ENCODE peak calls at places on chromosome 2, in five cellular contexts. N, E, U, A and J are unnamed samples.

GRCh38 chr2:241880311-241881073 is 11.0 kb downstream of the RTP5 start:
- DNase-seq in A (no peak), E (no peak), N (no peak), U (no peak), J (no peak)

GRCh38 chr2:21042958-21043743 is 722 bp downstream of the APOB start:
- DNase-seq in A (peak; percentile 46), E (peak; percentile 18), N (peak; percentile 8), U (peak; percentile 31), J (peak; percentile 71)

GRCh38 chr2:224612581-224612980 is 27.4 kb upstream of the CUL3 start:
- DNase-seq in N (no peak), E (no peak), A (no peak), U (no peak), J (no peak)

GRCh38 chr2:134029478-134029877 is 224.4 kb upstream of the MGAT5 start:
- DNase-seq in E (no peak), N (no peak), A (no peak), U (no peak), J (no peak)

GRCh38 chr2:62197017-62197586 is 1.2 kb downstream of the B3GNT2 start:
- DNase-seq in A (peak; percentile 38), E (no peak), N (no peak), U (no peak), J (no peak)

GRCh38 chr2:71586471-71586870 is 133.1 kb downstream of the DYSF start:
- DNase-seq in N (no peak), A (no peak), U (no peak), E (no peak), J (no peak)

GRCh38 chr2:37084797-37085196 is 479 bp downstream of the GPATCH11 start:
- DNase-seq in E (no peak), N (no peak), U (no peak), A (no peak), J (no peak)

GRCh38 chr2:69241664-69242063 is 145.4 kb downstream of the GFPT1 start:
- DNase-seq in U (no peak), E (no peak), A (no peak), N (no peak), J (no peak)

GRCh38 chr2:96084006-96084857 is 32.1 kb downstream of the ADRA2B start:
- DNase-seq in A (no peak), N (no peak), U (no peak), E (no peak), J (peak; percentile 11)

GRCh38 chr2:236176417-236176816 is 8.2 kb upstream of the GBX2 start:
- DNase-seq in N (no peak), U (peak; percentile 25), A (no peak), E (no peak), J (no peak)

GRCh38 chr2:186771850-186772463 is 77.0 kb downstream of the ZSWIM2 start:
- DNase-seq in N (no peak), E (no peak), A (no peak), U (no peak), J (no peak)

GRCh38 chr2:102355526-102356380 is at the start of gene IL18R1:
- DNase-seq in A (peak; percentile 59), U (peak; percentile 69), N (peak; percentile 32), E (no peak), J (peak; percentile 83)

GRCh38 chr2:236366049-236366387 is 101.8 kb upstream of the ASB18 start:
- DNase-seq in U (no peak), E (no peak), N (no peak), A (no peak), J (no peak)

GRCh38 chr2:140344842-140345241 is 1564.7 kb upstream of the NXPH2 start:
- DNase-seq in E (no peak), N (no peak), A (no peak), U (no peak), J (no peak)

DNA sequence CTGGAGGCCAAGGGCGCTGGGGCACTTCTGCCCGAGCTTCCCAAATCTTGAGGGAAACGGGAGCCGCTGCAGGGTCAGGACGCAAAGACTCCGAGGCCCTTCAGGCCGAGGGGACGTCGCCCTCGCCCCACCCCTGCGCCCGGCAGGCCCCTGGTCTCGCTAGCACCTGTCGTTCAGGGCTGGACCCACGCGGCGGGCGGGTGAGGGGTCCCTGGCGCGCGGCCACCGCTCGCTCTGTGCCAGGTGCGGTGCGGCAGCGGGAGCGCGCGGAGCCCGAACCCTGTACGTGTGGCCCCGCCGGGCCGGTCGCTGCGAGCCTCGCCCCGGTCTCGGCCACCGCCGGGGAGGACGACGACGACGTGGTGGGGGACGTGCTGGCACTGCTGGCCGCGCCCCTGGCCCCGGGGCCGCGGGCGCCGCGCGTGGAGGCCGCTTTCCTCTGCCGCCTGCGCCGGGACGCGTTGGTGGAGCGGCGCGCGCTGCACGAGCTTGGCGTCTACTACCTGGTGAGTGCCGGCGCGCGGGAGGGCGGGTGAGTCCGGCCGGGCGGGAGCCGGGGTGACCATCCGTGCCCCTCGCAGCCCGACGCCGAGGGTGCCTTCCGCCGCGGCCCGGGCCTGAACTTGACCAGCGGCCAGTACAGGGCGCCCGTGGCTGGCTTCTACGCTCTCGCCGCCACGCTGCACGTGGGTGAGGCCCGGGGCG is 4.9 kb downstream of the ERFE start:
- DNase-seq in U (no peak), A (no peak), E (no peak), N (no peak), J (peak; percentile 13)
- TF ChIP-seq CTCF in U (no peak), A (no peak), E (no peak), N (no peak), J (no peak)

GRCh38 chr2:12615509-12615908 is 101.2 kb upstream of the TRIB2 start:
- DNase-seq in A (no peak), U (no peak), N (no peak), E (no peak), J (no peak)
- H3K4me3 ChIP-seq in A (no peak overlapping the region), U (no peak overlapping the region), N (no peak overlapping the region), E (no peak overlapping the region), J (no peak overlapping the region)

GRCh38 chr2:191230174-191230573 is 15.0 kb upstream of the MYO1B start:
- DNase-seq in A (no peak), N (no peak), E (no peak), U (peak; percentile 93), J (no peak)

GRCh38 chr2:191228861-191229260 is 16.3 kb upstream of the MYO1B start:
- DNase-seq in E (no peak), A (no peak), U (no peak), N (no peak), J (peak; percentile 65)

GRCh38 chr2:191234456-191234855 is 10.7 kb upstream of the MYO1B start:
- DNase-seq in E (no peak), U (no peak), A (no peak), N (no peak), J (no peak)

GRCh38 chr2:191233533-191233932 is 11.7 kb upstream of the MYO1B start:
- DNase-seq in N (no peak), U (no peak), A (no peak), E (no peak), J (no peak)

DNA sequence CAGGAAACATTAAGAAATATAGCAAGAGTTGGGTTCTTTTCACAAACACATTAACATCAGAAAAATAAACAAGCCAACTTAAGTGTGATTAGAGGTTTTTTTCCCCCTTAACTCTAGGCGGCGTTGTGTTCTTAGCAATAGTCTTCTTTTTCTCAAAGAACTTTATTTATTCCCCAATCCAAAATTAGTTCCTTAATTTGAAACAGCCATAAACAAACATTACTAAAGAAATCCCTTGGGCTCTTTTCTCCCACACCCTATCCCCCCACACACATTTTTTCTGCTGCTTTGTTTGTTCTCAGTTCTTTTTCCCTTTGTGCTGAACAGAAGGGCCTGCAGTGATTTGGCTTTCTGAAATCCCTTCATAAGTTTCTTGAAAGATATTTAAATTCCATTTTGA is 13.2 kb upstream of the MYO1B start:
- DNase-seq in A (no peak), U (peak; percentile 48), N (no peak), E (no peak), J (no peak)
- TF ChIP-seq CTCF in A (no peak), U (peak; percentile 60), N (peak; percentile 40), E (peak; percentile 35), J (peak; percentile 52)

DNA sequence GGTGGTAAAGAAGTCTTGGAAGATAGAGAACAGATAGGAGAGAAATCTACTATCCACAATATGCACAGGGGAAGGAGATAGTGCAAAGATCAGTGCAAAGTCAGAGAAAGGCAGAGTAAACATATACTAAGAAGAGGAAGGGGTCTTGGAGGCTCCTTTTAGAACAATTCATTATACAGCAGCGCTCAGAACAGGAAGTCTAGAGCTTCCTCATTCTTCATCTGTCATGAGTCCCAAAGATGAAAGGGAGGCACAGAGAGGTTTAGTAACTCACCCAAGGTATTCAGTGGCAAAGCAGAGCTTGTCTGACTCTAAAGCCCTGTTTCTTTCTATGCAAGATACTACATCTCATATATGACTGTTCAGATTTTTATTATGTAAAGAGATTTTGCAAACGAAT is 1.4 kb downstream of the SP110 start:
- DNase-seq in U (no peak), E (no peak), A (peak; percentile 30), N (no peak), J (no peak)
- H3K4me3 ChIP-seq in U (no peak overlapping the region), E (no peak overlapping the region), A (peak overlapping the region; percentile 72), N (no peak overlapping the region), J (peak overlapping the region; percentile 71)

GRCh38 chr2:172912245-172912644 is 163.4 kb upstream of the MAP3K20 start:
- DNase-seq in U (no peak), E (no peak), A (no peak), N (no peak), J (no peak)
- TF ChIP-seq CTCF in U (no peak), E (no peak), A (no peak), N (no peak), J (no peak)

GRCh38 chr2:16952805-16953204 is 287.2 kb upstream of the CYRIA start:
- DNase-seq in N (no peak), A (no peak), U (no peak), E (no peak), J (no peak)

GRCh38 chr2:16960579-16960978 is 294.9 kb upstream of the CYRIA start:
- DNase-seq in A (no peak), E (no peak), U (no peak), N (no peak), J (no peak)

GRCh38 chr2:16962459-16962858 is 296.8 kb upstream of the CYRIA start:
- DNase-seq in N (no peak), U (no peak), E (no peak), A (no peak), J (no peak)

GRCh38 chr2:16952368-16952767 is 286.7 kb upstream of the CYRIA start:
- DNase-seq in E (no peak), N (no peak), A (no peak), U (no peak), J (no peak)

DNA sequence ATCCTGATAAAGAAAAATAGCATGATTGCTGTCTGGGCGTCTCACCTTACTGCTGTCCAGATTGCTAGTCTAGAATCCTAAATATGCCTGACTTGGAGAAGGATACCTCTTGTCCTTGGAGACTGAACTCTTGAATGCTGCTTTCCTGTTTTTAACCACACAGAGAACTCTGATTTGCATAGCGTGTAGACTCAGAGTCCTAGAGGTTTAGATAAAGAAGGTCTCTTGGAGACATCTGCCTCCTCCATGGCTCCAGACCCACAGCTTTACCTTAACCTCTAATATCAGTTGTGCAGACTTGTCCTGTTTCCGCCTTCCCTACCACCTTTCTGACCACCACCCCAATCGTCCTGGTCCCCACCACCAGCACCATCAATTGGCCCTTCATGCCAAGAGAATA is 292.6 kb upstream of the CYRIA start:
- DNase-seq in A (no peak), N (no peak), E (no peak), U (no peak), J (no peak)
- H3K4me3 ChIP-seq in A (no peak overlapping the region), N (no peak overlapping the region), E (no peak overlapping the region), U (no peak overlapping the region), J (no peak overlapping the region)